ENCODE peak calls at places on chromosome 13, in four cellular contexts. I, D, R and Y are unnamed samples. For H3K4me1, the result is how much of the 10 kb centered on the place peaks cover.

GRCh38 chr13:44620057-44620456 is 43.9 kb upstream of the TSC22D1 start:
- DNase-seq in R (no peak), D (peak), I (no peak), Y (no peak)

GRCh38 chr13:97434417-97435296 is 688 bp downstream of the RAP2A start:
- DNase-seq in D (peak), R (peak), I (peak), Y (no peak)

GRCh38 chr13:46982856-46983582 is 86.2 kb upstream of the HTR2A start:
- DNase-seq in R (no peak), I (no peak), D (no peak), Y (no peak)

GRCh38 chr13:66341978-66342377 is 888.2 kb downstream of the PCDH9 start:
- DNase-seq in R (no peak), D (no peak), I (no peak), Y (no peak)

GRCh38 chr13:67267136-67267535 is 37.0 kb upstream of the PCDH9 start:
- DNase-seq in R (no peak), I (peak), D (peak), Y (no peak)

GRCh38 chr13:109152311-109152820 is 523.0 kb downstream of the MYO16 start:
- DNase-seq in I (no peak), R (no peak), D (no peak), Y (no peak)

GRCh38 chr13:105655046-105655445 is 880.4 kb downstream of the EFNB2 start:
- DNase-seq in D (peak), I (peak), R (no peak), Y (no peak)

GRCh38 chr13:54433511-54434206 is 1405.0 kb downstream of the OLFM4 start:
- DNase-seq in D (no peak), I (no peak), R (no peak), Y (no peak)

GRCh38 chr13:101424381-101425155 is 8.3 kb upstream of the NALCN start:
- DNase-seq in R (no peak), D (peak), I (peak), Y (no peak)

GRCh38 chr13:80012281-80012680 is 328.6 kb downstream of the SPRY2 start:
- DNase-seq in I (peak), R (no peak), D (no peak), Y (no peak)

GRCh38 chr13:27967736-27968315 is 1.3 kb downstream of the CDX2 start:
- DNase-seq in R (peak), D (no peak), I (no peak), Y (no peak)

GRCh38 chr13:113874579-113875428 is 10.9 kb upstream of the GAS6 start:
- DNase-seq in R (no peak), I (no peak), D (no peak), Y (no peak)

GRCh38 chr13:110403315-110403714 is 96.2 kb downstream of the COL4A2 start:
- DNase-seq in D (peak), I (no peak), R (no peak), Y (no peak)
- H3K4me1 ChIP-seq in D (under half), I (under half), R (under half), Y (under half)

GRCh38 chr13:30212256-30212655 is 95.1 kb downstream of the KATNAL1 start:
- DNase-seq in R (no peak), D (no peak), I (no peak), Y (no peak)

GRCh38 chr13:30216111-30216510 is 91.2 kb downstream of the KATNAL1 start:
- DNase-seq in D (no peak), I (no peak), R (peak), Y (no peak)
- TF ChIP-seq CTCF in D (no peak), I (no peak), R (no peak), Y (no peak)

GRCh38 chr13:21670006-21670882 is 629 bp upstream of the FGF9 start:
- DNase-seq in R (peak), I (peak), D (peak), Y (peak)
- H3K4me1 ChIP-seq in R (under half), I (under half), D (under half), Y (half or more)

GRCh38 chr13:73228546-73228945 is 169.7 kb downstream of the KLF5 start:
- DNase-seq in I (peak), D (peak), R (no peak), Y (no peak)
- TF ChIP-seq CTCF in I (no peak), D (no peak), R (no peak), Y (no peak)